ENCODE peak calls at places on chromosomes 3 and 15, in seven cellular contexts. G, Q, H, N, D, A and Y are unnamed samples.

GRCh38 chr15:58469432-58470353 is 37.9 kb downstream of the LIPC start:
- DNase-seq in A (peak; percentile 96), N (no peak), H (no peak), D (peak; percentile 52), Q (no peak), G (peak; percentile 98), Y (peak; percentile 86)

GRCh38 chr3:10933958-10934481 is 58.5 kb upstream of the SLC6A1 start:
- DNase-seq in Q (peak; percentile 81), G (peak; percentile 64), H (no peak), D (no peak), A (peak; percentile 71), N (no peak), Y (no peak)

GRCh38 chr15:95277266-95277665 is 1045.9 kb downstream of the MCTP2 start:
- DNase-seq in G (no peak), H (no peak), A (peak; percentile 83), D (no peak), N (no peak), Q (no peak), Y (no peak)

GRCh38 chr15:33467146-33467815 is 156.5 kb downstream of the RYR3 start:
- DNase-seq in H (no peak), A (no peak), Q (no peak), D (no peak), G (no peak), N (no peak), Y (no peak)

GRCh38 chr3:188746291-188746783 is 425.4 kb upstream of the TPRG1 start:
- DNase-seq in G (no peak), H (no peak), D (no peak), Q (no peak), A (no peak), N (no peak), Y (peak; percentile 82)

GRCh38 chr3:62368705-62369475 is 4.5 kb downstream of the FEZF2 start:
- DNase-seq in Q (no peak), G (no peak), D (no peak), A (no peak), N (no peak), H (no peak), Y (no peak)

GRCh38 chr3:30476373-30477082 is 129.9 kb upstream of the TGFBR2 start:
- DNase-seq in Q (no peak), D (no peak), N (no peak), H (no peak), G (no peak), A (peak; percentile 85), Y (peak; percentile 4)

GRCh38 chr15:32688151-32688639 is 29.6 kb upstream of the GREM1 start:
- DNase-seq in A (peak; percentile 78), H (no peak), Q (no peak), N (no peak), G (no peak), D (no peak), Y (no peak)

GRCh38 chr3:4856136-4856535 is 123.1 kb upstream of the BHLHE40 start:
- DNase-seq in G (no peak), H (no peak), Q (no peak), A (no peak), N (no peak), D (no peak), Y (no peak)

GRCh38 chr15:64842986-64843561 is 1.4 kb downstream of the PLEKHO2 start:
- DNase-seq in Q (peak; percentile 95), G (peak; percentile 65), D (peak; percentile 44), H (no peak), A (peak; percentile 69), N (peak; percentile 79), Y (no peak)

GRCh38 chr3:126524429-126524988 is 554 bp downstream of the CHST13 start:
- DNase-seq in Q (no peak), D (no peak), G (no peak), H (no peak), A (no peak), N (peak; percentile 76), Y (no peak)

GRCh38 chr3:96478496-96478895 is 335.9 kb upstream of the EPHA6 start:
- DNase-seq in G (no peak), N (no peak), H (no peak), D (no peak), Q (no peak), A (peak; percentile 9), Y (no peak)

GRCh38 chr3:10721101-10721500 is 94.9 kb upstream of the SLC6A11 start:
- DNase-seq in H (no peak), A (no peak), D (no peak), Q (peak; percentile 40), G (no peak), N (no peak), Y (no peak)

GRCh38 chr3:111260878-111261277 is 189.3 kb downstream of the NECTIN3 start:
- DNase-seq in Q (no peak), A (no peak), H (no peak), G (no peak), D (no peak), N (no peak), Y (no peak)

GRCh38 chr15:35914573-35914972 is 368.6 kb upstream of the DPH6 start:
- DNase-seq in G (no peak), D (no peak), N (no peak), H (no peak), A (no peak), Q (no peak), Y (no peak)

GRCh38 chr3:149296972-149297371 is 36.5 kb downstream of the TM4SF18 start:
- DNase-seq in G (no peak), N (no peak), Q (no peak), H (no peak), A (no peak), D (no peak), Y (no peak)

GRCh38 chr3:102182162-102182561 is 252.7 kb upstream of the ZPLD1 start:
- DNase-seq in N (no peak), A (peak; percentile 58), H (no peak), Q (no peak), G (peak; percentile 72), D (no peak), Y (no peak)

GRCh38 chr3:2511356-2511755 is 412.7 kb downstream of the CNTN4 start:
- DNase-seq in D (no peak), Q (no peak), G (no peak), A (no peak), N (no peak), H (no peak), Y (no peak)

GRCh38 chr15:99016680-99017321 is 9.2 kb upstream of the PGPEP1L start:
- DNase-seq in D (no peak), G (no peak), H (no peak), N (no peak), Q (peak; percentile 84), A (peak; percentile 31), Y (no peak)

GRCh38 chr3:132136334-132136716 is 101.5 kb upstream of the CPNE4 start:
- DNase-seq in A (no peak), G (no peak), Q (no peak), D (no peak), N (no peak), H (no peak), Y (no peak)

GRCh38 chr3:132134611-132135010 is 99.8 kb upstream of the CPNE4 start:
- DNase-seq in G (peak; percentile 82), N (no peak), D (no peak), A (peak; percentile 93), Q (no peak), H (no peak), Y (no peak)

DNA sequence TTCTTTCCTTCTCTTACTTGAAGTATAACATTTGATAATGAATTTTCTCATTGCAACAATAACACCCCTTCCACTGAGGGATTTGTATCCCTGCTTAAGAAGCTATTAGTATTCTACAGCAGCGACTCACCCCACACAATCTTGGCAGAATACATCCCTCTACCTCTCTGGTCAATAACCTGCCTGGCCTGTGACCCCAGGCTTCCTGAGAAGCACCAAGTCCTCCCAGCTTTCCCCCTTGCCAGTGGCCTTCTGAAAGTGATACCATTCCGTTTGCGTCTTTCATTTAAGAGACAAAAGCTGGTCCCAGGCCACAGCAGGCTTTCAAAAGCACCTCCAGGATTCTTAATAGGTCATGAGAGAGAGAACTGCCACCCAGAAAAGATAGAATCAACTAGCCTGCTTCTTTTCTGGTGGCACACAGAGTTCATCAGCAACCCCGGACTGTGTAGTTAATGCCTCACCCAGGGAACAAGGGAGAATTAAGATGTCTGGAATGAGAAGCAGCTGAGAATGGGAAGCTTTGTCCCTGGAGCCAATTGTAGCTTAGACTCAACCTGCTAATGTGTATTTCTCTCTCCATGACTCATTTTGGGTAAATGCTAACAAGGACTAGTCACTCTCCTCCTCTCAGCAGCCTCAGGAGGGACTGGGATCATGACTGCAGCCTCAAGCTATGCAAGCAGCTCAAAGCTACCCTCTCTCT is 101.0 kb upstream of the CPNE4 start:
- DNase-seq in D (no peak), G (peak; percentile 79), H (no peak), A (peak; percentile 98), Q (no peak), N (no peak), Y (no peak)
- H3K4me3 ChIP-seq in D (no peak overlapping the region), G (no peak overlapping the region), H (no peak overlapping the region), A (peak overlapping the region; percentile 32), Q (no peak overlapping the region), N (no peak overlapping the region), Y (no peak overlapping the region)

GRCh38 chr3:197709135-197709534 is 27.6 kb downstream of the RUBCN start:
- DNase-seq in Q (no peak), H (no peak), A (no peak), N (no peak), G (no peak), D (peak; percentile 62), Y (no peak)

GRCh38 chr3:197701851-197702250 is 34.9 kb downstream of the RUBCN start:
- DNase-seq in H (no peak), Q (no peak), A (no peak), G (no peak), D (no peak), N (no peak), Y (no peak)

GRCh38 chr3:197711973-197712707 is 24.6 kb downstream of the RUBCN start:
- DNase-seq in Q (peak; percentile 96), D (peak; percentile 95), G (peak; percentile 97), A (peak; percentile 99), N (peak; percentile 83), H (peak; percentile 93), Y (peak; percentile 84)

GRCh38 chr3:197706658-197707057 is 30.0 kb downstream of the RUBCN start:
- DNase-seq in Q (no peak), N (no peak), H (no peak), A (no peak), G (no peak), D (no peak), Y (no peak)
- H3K4me3 ChIP-seq in Q (no peak overlapping the region), N (no peak overlapping the region), H (no peak overlapping the region), A (no peak overlapping the region), G (no peak overlapping the region), D (no peak overlapping the region), Y (no peak overlapping the region)

GRCh38 chr15:39579487-39580116 is 1.3 kb upstream of the THBS1 start:
- DNase-seq in A (peak; percentile 92), N (peak; percentile 81), G (peak; percentile 95), H (no peak), Q (peak; percentile 92), D (peak; percentile 80), Y (peak; percentile 78)
- H3K4me3 ChIP-seq in A (peak overlapping the region; percentile 75), N (peak overlapping the region; percentile 78), G (peak overlapping the region; percentile 40), H (no peak overlapping the region), Q (no peak overlapping the region), D (peak overlapping the region; percentile 21), Y (peak overlapping the region; percentile 84)

GRCh38 chr15:54579855-54580254 is 601.6 kb downstream of the UNC13C start:
- DNase-seq in G (no peak), H (no peak), N (no peak), D (no peak), Q (no peak), A (no peak), Y (no peak)

GRCh38 chr15:54585063-54585462 is 606.8 kb downstream of the UNC13C start:
- DNase-seq in A (no peak), N (no peak), D (peak; percentile 13), H (no peak), G (no peak), Q (no peak), Y (no peak)

GRCh38 chr15:54580643-54581042 is 602.4 kb downstream of the UNC13C start:
- DNase-seq in D (no peak), Q (no peak), G (no peak), N (no peak), H (no peak), A (no peak), Y (no peak)

GRCh38 chr15:54582863-54583643 is 604.8 kb downstream of the UNC13C start:
- DNase-seq in N (no peak), A (no peak), D (peak; percentile 94), Q (no peak), H (no peak), G (no peak), Y (no peak)
- H3K4me3 ChIP-seq in N (no peak overlapping the region), A (no peak overlapping the region), D (no peak overlapping the region), Q (no peak overlapping the region), H (no peak overlapping the region), G (no peak overlapping the region), Y (no peak overlapping the region)